ENCODE peak calls at places on chromosomes 16 and 17, in six cellular contexts. G, X, J, P, N and E are unnamed samples.

GRCh38 chr17:28497931-28498330 is 8.2 kb upstream of the FOXN1 start:
- DNase-seq in G (no peak), X (no peak), J (no peak), P (no peak), N (peak; percentile 77), E (no peak)

GRCh38 chr16:28879841-28880588 is 1.7 kb downstream of the ATP2A1 start:
- DNase-seq in G (peak; percentile 97), X (peak; percentile 92), J (peak; percentile 95), P (peak; percentile 82), N (peak; percentile 89), E (peak; percentile 70)

GRCh38 chr17:66897141-66897540 is 62.2 kb downstream of the CACNG5 start:
- DNase-seq in G (no peak), X (no peak), J (no peak), P (no peak), N (no peak), E (no peak)

GRCh38 chr16:28951410-28951943 is 740 bp downstream of the NFATC2IP start:
- DNase-seq in G (no peak), X (no peak), J (no peak), P (peak; percentile 30), N (no peak), E (no peak)

GRCh38 chr17:49925916-49926315 is 43.1 kb upstream of the DLX4 start:
- DNase-seq in G (no peak), X (no peak), J (no peak), P (no peak), N (no peak), E (no peak)

GRCh38 chr17:79943354-79944241 is 92.1 kb downstream of the TBC1D16 start:
- DNase-seq in G (no peak), X (peak; percentile 5), J (peak; percentile 68), P (no peak), N (no peak), E (no peak)

GRCh38 chr16:17416461-17417221 is 54.1 kb downstream of the XYLT1 start:
- DNase-seq in G (no peak), X (peak; percentile 40), J (no peak), P (no peak), N (no peak), E (peak; percentile 82)

GRCh38 chr17:20922128-20922670 is 120.6 kb downstream of the USP22 start:
- DNase-seq in G (no peak), X (no peak), J (no peak), P (no peak), N (no peak), E (no peak)

GRCh38 chr17:58153046-58153445 is 4.9 kb downstream of the OR4D1 start:
- DNase-seq in G (no peak), X (no peak), J (no peak), P (no peak), N (no peak), E (no peak)

GRCh38 chr16:14564323-14564722 is 65.7 kb downstream of the PARN start:
- DNase-seq in G (no peak), X (no peak), J (no peak), P (peak; percentile 40), N (peak; percentile 65), E (no peak)

GRCh38 chr17:35709874-35710273 is 21.6 kb upstream of the RASL10B start:
- DNase-seq in G (no peak), X (no peak), J (no peak), P (peak; percentile 25), N (no peak), E (no peak)

GRCh38 chr16:57470683-57471082 is 8.2 kb downstream of the POLR2C start:
- DNase-seq in G (no peak), X (no peak), J (no peak), P (peak; percentile 34), N (peak; percentile 84), E (no peak)

GRCh38 chr16:57471209-57471608 is 8.7 kb downstream of the POLR2C start:
- DNase-seq in G (no peak), X (no peak), J (no peak), P (no peak), N (no peak), E (no peak)

GRCh38 chr16:57473176-57473840 is 10.8 kb downstream of the POLR2C start:
- DNase-seq in G (no peak), X (no peak), J (no peak), P (no peak), N (no peak), E (no peak)

GRCh38 chr16:57472665-57473060 is 10.2 kb downstream of the POLR2C start:
- DNase-seq in G (no peak), X (no peak), J (no peak), P (no peak), N (no peak), E (no peak)

GRCh38 chr16:57471852-57472664 is 9.6 kb downstream of the POLR2C start:
- DNase-seq in G (no peak), X (peak; percentile 38), J (no peak), P (no peak), N (no peak), E (no peak)
- TF ChIP-seq CTCF in G (no peak), X (no peak), J (no peak), P (no peak), N (no peak), E (no peak)

GRCh38 chr16:72927199-72928088 is 120.5 kb downstream of the ZFHX3 start:
- DNase-seq in G (no peak), X (no peak), J (peak; percentile 68), P (peak; percentile 94), N (no peak), E (peak; percentile 90)
- TF ChIP-seq CTCF in G (no peak), X (no peak), J (no peak), P (no peak), N (no peak), E (no peak)

DNA sequence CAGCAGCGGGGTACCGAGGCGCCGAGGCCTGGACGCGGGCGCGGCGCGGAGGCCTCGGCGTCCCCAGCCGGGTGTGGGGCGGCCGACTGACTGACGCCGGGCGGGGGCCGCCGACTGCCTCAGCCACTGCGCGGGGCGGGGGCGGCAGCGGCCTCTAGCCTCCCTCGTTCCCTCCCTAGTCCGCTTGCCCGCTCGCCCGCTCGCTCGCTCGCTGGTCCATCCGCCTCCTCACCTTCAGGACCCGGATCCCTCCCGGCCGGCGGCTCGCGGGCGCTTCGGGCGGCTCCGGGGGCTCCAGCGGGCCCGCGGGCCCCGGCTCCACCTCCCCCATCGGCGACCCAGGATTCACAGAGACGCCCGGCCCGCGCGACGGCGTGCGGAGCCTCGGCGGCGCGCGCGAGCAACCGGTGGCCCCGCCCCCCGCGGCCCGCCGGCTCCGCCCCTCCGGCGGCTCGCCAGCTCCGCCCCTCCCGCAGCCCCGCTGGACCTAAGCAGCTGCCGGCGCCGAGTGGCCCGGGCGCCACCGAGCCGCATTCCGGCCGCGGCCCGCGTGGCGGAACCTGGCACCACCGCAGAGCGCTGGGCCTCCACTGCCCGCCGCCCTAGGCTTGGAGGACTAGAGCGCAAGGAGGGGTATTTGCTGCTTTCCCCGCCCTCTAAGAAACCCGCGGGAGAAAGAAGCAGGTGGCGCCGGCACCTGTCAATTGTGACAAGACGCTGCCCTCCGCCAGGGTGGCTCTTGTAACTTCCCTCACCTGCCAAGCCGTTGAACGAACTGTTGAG is 773 bp downstream of the PHLPP2 start:
- DNase-seq in G (no peak), X (peak; percentile 88), J (peak; percentile 89), P (peak; percentile 56), N (peak; percentile 85), E (peak; percentile 40)
- TF ChIP-seq CTCF in G (no peak), X (no peak), J (no peak), P (no peak), N (no peak), E (no peak)

DNA sequence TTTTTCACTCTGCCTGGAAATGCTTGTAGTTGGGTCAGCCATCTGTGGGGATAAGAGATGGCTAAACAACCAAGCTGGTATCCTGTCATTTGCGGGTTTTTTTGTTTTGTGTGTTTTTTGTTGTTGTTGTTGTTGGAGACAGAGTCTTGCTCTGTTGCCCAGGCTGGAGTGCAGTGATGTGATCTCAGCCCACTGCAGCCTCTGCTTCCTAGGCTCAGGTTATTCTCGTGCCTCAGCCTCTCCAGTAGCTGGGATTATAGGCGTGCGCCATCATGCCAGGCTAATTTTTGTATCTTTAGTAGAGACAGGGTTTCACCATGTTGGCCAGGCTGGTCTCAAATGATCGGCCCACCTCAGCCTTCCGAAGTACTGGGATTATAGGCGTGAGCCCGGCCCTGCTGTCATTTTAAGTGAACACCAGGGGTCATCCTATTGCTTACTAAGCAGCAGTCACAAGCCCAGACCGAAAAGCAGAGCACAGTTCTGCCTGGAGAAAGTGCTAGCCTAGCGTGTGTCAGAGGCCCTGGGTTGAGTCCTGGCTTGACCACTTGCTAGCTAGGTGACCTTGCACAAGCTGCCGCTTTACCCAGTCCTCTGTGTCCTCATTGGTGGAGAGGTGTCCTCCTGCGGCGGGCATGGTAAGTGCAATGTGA is 4.6 kb downstream of the SMCR8 start:
- DNase-seq in G (no peak), X (peak; percentile 53), J (peak; percentile 52), P (peak; percentile 48), N (peak; percentile 27), E (peak; percentile 35)
- TF ChIP-seq CTCF in G (peak; percentile 21), X (peak; percentile 46), J (peak; percentile 28), P (peak; percentile 35), N (no peak), E (no peak)

GRCh38 chr16:84042308-84042878 is at the start of gene SLC38A8:
- DNase-seq in G (no peak), X (no peak), J (no peak), P (no peak), N (no peak), E (no peak)
- TF ChIP-seq CTCF in G (no peak), X (no peak), J (no peak), P (no peak), N (no peak), E (no peak)

GRCh38 chr16:6728381-6728780 is 604.3 kb upstream of the RBFOX1 start:
- DNase-seq in G (peak; percentile 10), X (no peak), J (no peak), P (no peak), N (no peak), E (no peak)

GRCh38 chr16:6732166-6732565 is 600.5 kb upstream of the RBFOX1 start:
- DNase-seq in G (no peak), X (no peak), J (no peak), P (no peak), N (no peak), E (no peak)

GRCh38 chr16:6725634-6726331 is 606.9 kb upstream of the RBFOX1 start:
- DNase-seq in G (no peak), X (no peak), J (no peak), P (no peak), N (no peak), E (no peak)

GRCh38 chr16:6722786-6723185 is 609.9 kb upstream of the RBFOX1 start:
- DNase-seq in G (peak; percentile 60), X (no peak), J (no peak), P (no peak), N (no peak), E (no peak)

DNA sequence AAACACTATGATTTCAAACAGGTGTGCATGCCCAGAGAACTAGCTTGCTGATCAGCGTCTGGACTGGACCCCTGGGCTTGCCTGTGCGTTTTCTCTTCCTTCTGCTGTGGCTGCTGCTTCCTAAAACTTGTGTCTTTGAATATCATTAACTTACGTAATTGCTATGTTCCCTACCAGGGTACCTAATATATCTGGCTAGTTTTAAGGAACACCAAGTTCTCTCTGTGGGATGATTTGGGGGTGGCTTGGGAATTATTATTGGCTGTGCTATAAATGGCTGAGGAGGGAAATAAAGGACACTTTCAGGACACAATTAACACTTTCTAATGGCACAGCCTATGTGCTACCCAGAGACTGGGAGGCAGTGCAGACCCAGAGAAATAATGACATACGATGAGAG is 606.0 kb upstream of the RBFOX1 start:
- DNase-seq in G (peak; percentile 55), X (no peak), J (no peak), P (no peak), N (no peak), E (no peak)
- TF ChIP-seq CTCF in G (no peak), X (no peak), J (no peak), P (no peak), N (no peak), E (no peak)